ENCODE peak calls at places on chromosomes 1 and 21, in five cellular contexts. F is KBM-7, I is sigmoid colon, U is germinal center, H is NCI-H524. L is an unnamed sample.

GRCh38 chr1:224623310-224623714 is 7.2 kb downstream of the CNIH3 start:
- DNase-seq in F (no peak), I (no peak), U (no peak), H (no peak), L (no peak)

GRCh38 chr1:180252638-180253536 is 22.8 kb downstream of the LHX4 start:
- DNase-seq in F (peak; percentile 89), I (peak; percentile 77), U (peak; percentile 63), H (peak; percentile 28), L (peak; percentile 86)

GRCh38 chr1:232452137-232452536 is 177.8 kb downstream of the SIPA1L2 start:
- DNase-seq in F (no peak), I (no peak), U (no peak), H (no peak), L (no peak)

GRCh38 chr1:245666412-245666811 is 511.6 kb downstream of the KIF26B start:
- DNase-seq in F (no peak), I (no peak), U (no peak), H (no peak), L (no peak)

GRCh38 chr1:156816561-156817328 is at the start of gene SH2D2A:
- DNase-seq in F (peak; percentile 87), I (peak; percentile 78), U (peak; percentile 82), H (no peak), L (peak; percentile 95)

GRCh38 chr1:91795601-91796389 is 90.2 kb downstream of the TGFBR3 start:
- DNase-seq in F (no peak), I (no peak), U (no peak), H (no peak), L (no peak)

GRCh38 chr1:62245201-62245600 is 50.6 kb downstream of the L1TD1 start:
- DNase-seq in F (no peak), I (no peak), U (no peak), H (no peak), L (no peak)

GRCh38 chr21:38948377-38948776 is 142.6 kb downstream of the ETS2 start:
- DNase-seq in F (no peak), I (no peak), U (no peak), H (no peak), L (no peak)

GRCh38 chr1:81666586-81666985 is 134.1 kb upstream of the ADGRL2 start:
- DNase-seq in F (no peak), I (no peak), U (no peak), H (no peak), L (no peak)

GRCh38 chr1:187051618-187052232 is 223.0 kb downstream of the PLA2G4A start:
- DNase-seq in F (peak; percentile 58), I (no peak), U (peak; percentile 3), H (peak; percentile 31), L (peak; percentile 62)

GRCh38 chr1:214637722-214638473 is 34.9 kb downstream of the CENPF start:
- DNase-seq in F (peak; percentile 45), I (no peak), U (peak; percentile 14), H (no peak), L (peak; percentile 31)

GRCh38 chr1:195158091-195158490 is 1450.1 kb downstream of the KCNT2 start:
- DNase-seq in F (no peak), I (no peak), U (no peak), H (no peak), L (no peak)

GRCh38 chr1:70934197-70934961 is 113.2 kb downstream of the PTGER3 start:
- DNase-seq in F (no peak), I (no peak), U (no peak), H (no peak), L (no peak)

GRCh38 chr1:246219508-246220030 is 287.5 kb downstream of the SMYD3 start:
- DNase-seq in F (peak; percentile 51), I (no peak), U (peak; percentile 15), H (no peak), L (peak; percentile 97)

GRCh38 chr1:24189528-24189927 is 2.4 kb upstream of the IFNLR1 start:
- DNase-seq in F (no peak), I (no peak), U (peak; percentile 77), H (no peak), L (peak; percentile 92)

GRCh38 chr1:44318097-44319088 is 36.7 kb downstream of the ERI3 start:
- DNase-seq in F (peak; percentile 55), I (no peak), U (peak; percentile 75), H (peak; percentile 42), L (peak; percentile 69)

L was measured in RPMI8226.